ENCODE peak calls at places on chromosomes 3 and 15, in seven cellular contexts. Y is neural progenitor cell, R is tibial artery, G is pancreas, A is left ventricle myocardium inferior, F is IMR-90, I is right atrium auricular region. M is an unnamed sample.

GRCh38 chr3:34381243-34381642 is 582.8 kb downstream of the PDCD6IP start:
- DNase-seq in Y (no peak), R (no peak), G (no peak), A (no peak), F (no peak), I (no peak), M (no peak)

GRCh38 chr3:51675201-51675611 is 4.2 kb downstream of the TEX264 start:
- DNase-seq in Y (no peak), R (peak), G (no peak), A (peak), F (peak), I (no peak), M (peak)

GRCh38 chr3:95721938-95722337 is 1092.5 kb upstream of the EPHA6 start:
- DNase-seq in Y (no peak), R (no peak), G (no peak), A (no peak), F (no peak), I (no peak), M (no peak)

GRCh38 chr3:115548611-115549010 is 74.7 kb upstream of the GAP43 start:
- DNase-seq in Y (no peak), R (no peak), G (no peak), A (no peak), F (no peak), I (no peak), M (no peak)

GRCh38 chr3:142165194-142165593 is 15.8 kb upstream of the TFDP2 start:
- DNase-seq in Y (no peak), R (no peak), G (no peak), A (no peak), F (no peak), I (no peak), M (no peak)

GRCh38 chr3:168847293-168847883 is 751.7 kb upstream of the GOLIM4 start:
- DNase-seq in Y (peak), R (no peak), G (no peak), A (no peak), F (peak), I (no peak), M (no peak)

GRCh38 chr3:119700269-119700919 is 2.4 kb upstream of the CFAP91 start:
- DNase-seq in Y (no peak), R (no peak), G (no peak), A (no peak), F (peak), I (no peak), M (no peak)

GRCh38 chr3:101984356-101984755 is 135.0 kb downstream of the NFKBIZ start:
- DNase-seq in Y (no peak), R (no peak), G (no peak), A (no peak), F (no peak), I (no peak), M (no peak)

GRCh38 chr3:45874677-45875346 is 11.5 kb upstream of the CCR9 start:
- DNase-seq in Y (no peak), R (no peak), G (no peak), A (no peak), F (no peak), I (no peak), M (no peak)

GRCh38 chr3:63355809-63356208 is 77.7 kb downstream of the SYNPR start:
- DNase-seq in Y (no peak), R (no peak), G (no peak), A (no peak), F (no peak), I (no peak), M (no peak)

GRCh38 chr3:194725346-194725745 is 39.7 kb downstream of the FAM43A start:
- DNase-seq in Y (no peak), R (no peak), G (no peak), A (no peak), F (no peak), I (no peak), M (no peak)

GRCh38 chr3:183265157-183265642 is 12.1 kb downstream of the B3GNT5 start:
- DNase-seq in Y (peak), R (no peak), G (no peak), A (peak), F (no peak), I (no peak), M (no peak)

GRCh38 chr3:159234306-159234705 is 432.5 kb downstream of the MFSD1 start:
- DNase-seq in Y (no peak), R (no peak), G (no peak), A (no peak), F (no peak), I (no peak), M (no peak)

GRCh38 chr15:58043192-58043903 is 22.2 kb downstream of the ALDH1A2 start:
- DNase-seq in Y (peak), R (no peak), G (peak), A (peak), F (peak), I (no peak), M (peak)

GRCh38 chr3:187016639-187017345 is 86.5 kb downstream of the ST6GAL1 start:
- DNase-seq in Y (no peak), R (peak), G (no peak), A (no peak), F (peak), I (peak), M (no peak)

GRCh38 chr3:33389908-33390307 is 50.3 kb downstream of the UBP1 start:
- DNase-seq in Y (no peak), R (no peak), G (no peak), A (no peak), F (no peak), I (no peak), M (no peak)

GRCh38 chr3:69740103-69741021 is 1.1 kb downstream of the MITF start:
- DNase-seq in Y (peak), R (peak), G (peak), A (no peak), F (no peak), I (no peak), M (peak)

GRCh38 chr3:2944628-2945027 is 165.5 kb downstream of the IL5RA start:
- DNase-seq in Y (no peak), R (no peak), G (no peak), A (no peak), F (no peak), I (no peak), M (no peak)

GRCh38 chr3:133547432-133548041 is 25.9 kb upstream of the CDV3 start:
- DNase-seq in Y (no peak), R (no peak), G (no peak), A (peak), F (peak), I (no peak), M (no peak)

GRCh38 chr15:87866961-87867360 is 389.6 kb downstream of the NTRK3 start:
- DNase-seq in Y (peak), R (no peak), G (no peak), A (no peak), F (no peak), I (no peak), M (no peak)

GRCh38 chr15:29756358-29757267 is 65.7 kb downstream of the TJP1 start:
- DNase-seq in Y (no peak), R (no peak), G (no peak), A (no peak), F (no peak), I (no peak), M (no peak)

GRCh38 chr3:70224337-70224736 is 88.1 kb downstream of the MDFIC2 start:
- DNase-seq in Y (no peak), R (no peak), G (no peak), A (no peak), F (no peak), I (no peak), M (no peak)

GRCh38 chr15:51048308-51048707 is 46.4 kb downstream of the TNFAIP8L3 start:
- DNase-seq in Y (no peak), R (no peak), G (no peak), A (no peak), F (no peak), I (no peak), M (no peak)

GRCh38 chr15:78264304-78265136 is at the start of gene DNAJA4:
- DNase-seq in Y (peak), R (peak), G (peak), A (peak), F (no peak), I (peak), M (peak)

GRCh38 chr3:182969277-182969676 is 11.1 kb downstream of the DCUN1D1 start:
- DNase-seq in Y (no peak), R (no peak), G (no peak), A (no peak), F (peak), I (no peak), M (no peak)

GRCh38 chr3:42936157-42936981 is 30.4 kb downstream of the ZNF662 start:
- DNase-seq in Y (no peak), R (peak), G (peak), A (peak), F (peak), I (no peak), M (peak)

GRCh38 chr3:177835008-177835407 is 637.7 kb upstream of the TBL1XR1 start:
- DNase-seq in Y (no peak), R (no peak), G (no peak), A (no peak), F (peak), I (no peak), M (no peak)

GRCh38 chr3:71144525-71145253 is 438.8 kb downstream of the FOXP1 start:
- DNase-seq in Y (no peak), R (no peak), G (no peak), A (no peak), F (peak), I (no peak), M (no peak)

GRCh38 chr3:172115787-172116186 is 76.4 kb downstream of the FNDC3B start:
- DNase-seq in Y (no peak), R (no peak), G (no peak), A (no peak), F (no peak), I (no peak), M (no peak)
- TF ChIP-seq CTCF in Y (no peak), R (no peak), G (no peak), A (no peak), F (no peak), I (no peak), M (no peak)

GRCh38 chr15:64004582-64004981 is 41.7 kb downstream of the DAPK2 start:
- DNase-seq in Y (no peak), R (no peak), G (no peak), A (no peak), F (no peak), I (no peak), M (peak)
- H3K4me3 ChIP-seq in Y (no peak), R (no peak), G (no peak), A (no peak), F (no peak), I (no peak), M (no peak)

GRCh38 chr15:95468820-95469219 is 861.7 kb upstream of the NR2F2 start:
- DNase-seq in Y (no peak), R (no peak), G (no peak), A (no peak), F (no peak), I (no peak), M (no peak)

GRCh38 chr15:95470529-95470928 is 860.0 kb upstream of the NR2F2 start:
- DNase-seq in Y (no peak), R (no peak), G (no peak), A (no peak), F (no peak), I (no peak), M (no peak)

GRCh38 chr15:95464091-95464888 is 866.2 kb upstream of the NR2F2 start:
- DNase-seq in Y (no peak), R (no peak), G (no peak), A (no peak), F (peak), I (no peak), M (no peak)

GRCh38 chr15:95470997-95471692 is 859.4 kb upstream of the NR2F2 start:
- DNase-seq in Y (no peak), R (no peak), G (no peak), A (no peak), F (peak), I (no peak), M (no peak)

DNA sequence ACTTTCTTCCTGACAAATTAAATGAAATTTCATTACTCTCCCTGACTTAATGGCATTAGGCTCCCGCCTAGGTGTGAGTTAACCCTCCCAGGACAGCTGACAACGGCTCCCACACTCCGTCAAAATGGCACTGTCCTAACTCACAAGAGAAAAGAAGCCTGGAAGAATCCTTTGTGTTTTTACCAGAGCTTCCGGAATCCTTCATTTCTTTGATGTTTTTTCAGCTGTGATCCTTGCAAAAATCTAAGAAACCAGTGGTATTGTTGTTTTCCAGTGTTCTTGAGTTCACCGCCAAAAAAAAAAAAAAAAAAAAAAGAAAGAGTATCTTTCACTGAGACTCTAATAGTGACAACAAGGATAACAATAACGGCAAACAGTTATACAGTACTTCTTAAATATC is 860.9 kb upstream of the NR2F2 start:
- DNase-seq in Y (no peak), R (no peak), G (no peak), A (no peak), F (no peak), I (no peak), M (no peak)
- H3K27ac ChIP-seq in Y (no peak), R (peak), G (no peak), A (peak), F (no peak), I (peak), M (no peak)

DNA sequence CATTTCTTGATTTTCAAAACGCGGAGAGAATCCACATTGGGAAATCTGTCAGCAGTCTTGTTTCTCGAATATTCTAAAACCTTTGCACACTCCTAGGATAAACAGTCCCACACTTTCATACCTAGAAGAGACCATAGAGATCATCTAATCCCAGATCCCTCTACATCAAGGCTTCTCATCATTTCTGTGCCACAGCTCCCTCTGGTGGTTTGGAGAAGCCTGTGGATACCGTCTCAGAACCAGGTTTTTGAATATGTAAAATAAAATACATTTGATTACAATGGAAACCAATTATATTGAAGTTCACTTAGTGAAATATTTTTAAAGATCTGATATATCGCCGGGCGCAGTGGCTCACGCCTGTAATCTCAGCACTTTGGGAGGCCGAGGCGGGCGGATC is 211.9 kb upstream of the GOLGA6L4 start:
- DNase-seq in Y (peak), R (no peak), G (no peak), A (no peak), F (peak), I (no peak), M (no peak)
- TF ChIP-seq CTCF in Y (peak), R (peak), G (no peak), A (peak), F (peak), I (peak), M (peak)

DNA sequence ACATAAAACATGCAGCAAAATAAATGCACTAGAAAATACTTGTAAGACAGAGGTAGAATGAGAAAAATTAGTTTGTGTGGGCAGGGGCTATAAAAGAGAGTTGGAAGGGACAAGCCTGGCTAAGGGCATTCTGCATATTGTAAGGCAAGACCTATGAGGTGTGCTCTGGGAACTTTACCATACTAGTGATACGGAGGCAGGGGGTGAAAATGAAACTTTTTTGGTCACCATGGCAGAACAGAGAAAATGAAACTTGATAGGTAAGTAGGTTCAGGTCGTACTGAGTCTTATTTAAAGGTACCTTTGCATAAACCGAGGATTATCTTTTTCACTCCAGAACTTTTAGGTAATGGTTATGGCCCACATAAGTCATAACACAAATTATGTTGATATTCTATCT is 74.7 kb upstream of the ACKR4 start:
- DNase-seq in Y (no peak), R (no peak), G (no peak), A (no peak), F (no peak), I (no peak), M (no peak)
- H3K4me3 ChIP-seq in Y (no peak), R (no peak), G (no peak), A (no peak), F (no peak), I (no peak), M (no peak)

M was measured in psoas muscle.